ENCODE peak calls at places on chromosomes 3 and 15, in four cellular contexts. S, T, R and D are unnamed samples.
A peak's percentile ranks its signal among the peaks of the same experiment; 100 is the strongest.

GRCh38 chr3:194279106-194279505 is 72.0 kb downstream of the CPN2 start:
- DNase-seq in T (no peak), S (peak; percentile 52), R (no peak), D (no peak)

GRCh38 chr3:16456784-16457415 is 56.6 kb downstream of the RFTN1 start:
- DNase-seq in R (no peak), S (no peak), T (peak; percentile 56), D (peak; percentile 41)

GRCh38 chr15:25643120-25643519 is 204.3 kb upstream of the UBE3A start:
- DNase-seq in T (no peak), R (no peak), S (no peak), D (no peak)

GRCh38 chr3:8824238-8824637 is 54.8 kb upstream of the OXTR start:
- DNase-seq in R (no peak), S (no peak), T (no peak), D (no peak)

GRCh38 chr15:29840928-29841327 is 18.7 kb upstream of the TJP1 start:
- DNase-seq in R (no peak), S (no peak), T (no peak), D (no peak)

GRCh38 chr3:51269466-51269865 is 115.6 kb upstream of the MANF start:
- DNase-seq in R (no peak), T (no peak), S (no peak), D (peak; percentile 7)

GRCh38 chr3:9226326-9226725 is 23.1 kb downstream of the SRGAP3 start:
- DNase-seq in R (no peak), T (no peak), S (no peak), D (no peak)

GRCh38 chr15:31455499-31455898 is 128.9 kb downstream of the KLF13 start:
- DNase-seq in R (no peak), S (peak; percentile 34), T (no peak), D (no peak)

GRCh38 chr3:4995500-4996053 is 16.3 kb downstream of the BHLHE40 start:
- DNase-seq in R (no peak), T (no peak), S (peak; percentile 54), D (peak; percentile 70)

GRCh38 chr3:36815375-36815774 is 51.0 kb upstream of the DCLK3 start:
- DNase-seq in T (no peak), R (no peak), S (no peak), D (no peak)

GRCh38 chr3:153944084-153944483 is 177.1 kb upstream of the ARHGEF26 start:
- DNase-seq in S (no peak), T (no peak), R (no peak), D (no peak)

GRCh38 chr3:61562810-61563613 is 1.6 kb downstream of the PTPRG start:
- DNase-seq in S (no peak), R (no peak), T (peak; percentile 43), D (peak; percentile 42)

GRCh38 chr3:43770426-43771103 is 79.8 kb downstream of the ABHD5 start:
- DNase-seq in S (peak; percentile 84), R (peak; percentile 28), T (peak; percentile 21), D (no peak)

GRCh38 chr3:19074257-19074938 is 73.9 kb upstream of the KCNH8 start:
- DNase-seq in T (no peak), R (no peak), S (no peak), D (no peak)

GRCh38 chr15:66672867-66673266 is 29.2 kb upstream of the SMAD6 start:
- DNase-seq in T (no peak), R (no peak), S (no peak), D (no peak)

GRCh38 chr3:77321646-77322045 is 281.7 kb downstream of the ROBO2 start:
- DNase-seq in R (no peak), T (no peak), S (no peak), D (no peak)

GRCh38 chr3:129605593-129606521 is 619 bp downstream of the PLXND1 start:
- DNase-seq in R (peak; percentile 36), S (no peak), T (peak; percentile 70), D (peak; percentile 66)

GRCh38 chr3:13111173-13111873 is 38.1 kb upstream of the IQSEC1 start:
- DNase-seq in R (no peak), S (no peak), T (no peak), D (no peak)

GRCh38 chr3:136858381-136858780 is 3.6 kb upstream of the NCK1 start:
- DNase-seq in T (no peak), S (no peak), R (no peak), D (no peak)

GRCh38 chr3:168436327-168436726 is 340.6 kb upstream of the GOLIM4 start:
- DNase-seq in T (no peak), S (no peak), R (no peak), D (no peak)

GRCh38 chr3:186121968-186122367 is 13.1 kb upstream of the ETV5 start:
- DNase-seq in S (no peak), R (no peak), T (no peak), D (no peak)

GRCh38 chr3:147529551-147529950 is 120.4 kb downstream of the ZIC1 start:
- DNase-seq in T (no peak), S (no peak), R (no peak), D (no peak)

GRCh38 chr3:123373535-123373987 is 75.3 kb downstream of the ADCY5 start:
- DNase-seq in S (no peak), R (no peak), T (no peak), D (no peak)

GRCh38 chr3:168249539-168250414 is 154.1 kb upstream of the GOLIM4 start:
- DNase-seq in T (peak; percentile 14), S (peak; percentile 83), R (no peak), D (peak; percentile 68)

GRCh38 chr3:24149032-24149431 is 203.9 kb downstream of the NR1D2 start:
- DNase-seq in R (no peak), S (no peak), T (no peak), D (no peak)

GRCh38 chr3:197019021-197019420 is 10.6 kb downstream of the MELTF start:
- DNase-seq in R (no peak), S (no peak), T (no peak), D (no peak)

GRCh38 chr3:78659386-78659987 is 1108.3 kb downstream of the ROBO1 start:
- DNase-seq in R (no peak), S (no peak), T (peak; percentile 34), D (no peak)

GRCh38 chr15:67133738-67134576 is 68.6 kb downstream of the SMAD3 start:
- DNase-seq in S (no peak), R (peak; percentile 68), T (peak; percentile 25), D (no peak)

GRCh38 chr15:66670698-66671580 is 31.1 kb upstream of the SMAD6 start:
- DNase-seq in R (no peak), T (no peak), S (no peak), D (no peak)

GRCh38 chr3:73470851-73471250 is 153.9 kb downstream of the PDZRN3 start:
- DNase-seq in S (no peak), R (no peak), T (no peak), D (no peak)

GRCh38 chr3:10280177-10280529 is 12.6 kb downstream of the GHRL start:
- DNase-seq in T (peak; percentile 5), S (no peak), R (no peak), D (no peak)

GRCh38 chr3:113638910-113639309 is 57.5 kb downstream of the USF3 start:
- DNase-seq in T (no peak), S (no peak), R (no peak), D (no peak)
- H3K4me3 ChIP-seq in T (no peak overlapping the region), S (no peak overlapping the region), R (no peak overlapping the region), D (no peak overlapping the region)

GRCh38 chr3:125652349-125652748 is 57.1 kb upstream of the OSBPL11 start:
- DNase-seq in R (no peak), S (peak; percentile 31), T (no peak), D (no peak)
- H3K27ac ChIP-seq in R (no peak overlapping the region), S (no peak overlapping the region), T (no peak overlapping the region), D (no peak overlapping the region)

DNA sequence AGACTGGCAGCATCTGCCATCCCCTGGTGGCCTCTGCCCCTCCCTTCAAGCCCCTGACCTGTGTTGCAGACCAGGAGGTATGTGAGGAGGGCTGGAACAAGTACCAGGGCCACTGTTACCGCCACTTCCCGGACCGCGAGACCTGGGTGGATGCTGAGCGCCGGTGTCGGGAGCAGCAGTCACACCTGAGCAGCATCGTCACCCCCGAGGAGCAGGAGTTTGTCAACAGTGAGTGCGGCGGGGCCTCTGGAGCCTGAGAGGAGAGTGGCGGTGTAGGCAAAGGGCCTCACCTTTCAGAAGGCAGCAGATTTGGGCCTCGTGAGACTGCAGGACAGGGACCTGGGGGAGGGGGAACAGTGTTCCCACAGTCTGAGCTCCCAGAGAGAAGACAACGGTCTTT is 24.0 kb downstream of the HAPLN3 start:
- DNase-seq in S (no peak), R (no peak), T (no peak), D (no peak)
- H3K27me3 ChIP-seq in S (peaks cover 7% of the 10 kb centered on the region), R (no peaks in the 10 kb centered on the region), T (no peaks in the 10 kb centered on the region), D (peaks cover 5% of the 10 kb centered on the region)

DNA sequence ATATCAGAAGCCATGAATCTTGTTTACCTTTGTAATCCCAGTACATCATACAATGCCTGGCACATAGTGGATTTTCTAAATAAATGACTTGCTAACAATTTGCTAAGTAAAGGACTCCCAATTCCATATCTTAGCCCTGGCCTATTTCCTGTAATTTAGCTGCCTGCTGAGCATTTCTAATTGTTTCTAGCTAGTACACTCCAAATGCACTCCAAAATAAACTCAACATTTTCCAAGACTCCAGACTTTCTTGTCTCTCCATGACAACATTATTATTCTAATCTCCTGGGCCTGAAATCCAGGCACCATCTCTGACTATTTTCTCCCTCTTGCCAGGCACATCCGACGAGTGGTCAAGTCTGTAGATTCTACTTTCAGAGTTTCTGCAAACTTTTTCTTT is 773.5 kb downstream of the SQOR start:
- DNase-seq in R (no peak), T (no peak), S (no peak), D (no peak)
- H3K4me3 ChIP-seq in R (no peak overlapping the region), T (no peak overlapping the region), S (no peak overlapping the region), D (no peak overlapping the region)